ENCODE peak calls at places on chromosomes 16 and 17, in ten cellular contexts. I is non-pigmented ciliary epithelial cell; X is HFFc6; M is RCC 7860; A is HTR-8/SVneo; P is dorsolateral prefrontal cortex; U is activated T-helper 1 cell treated with anti-CD3 and anti-CD28 coated beads, Interleukin-12 subunit alpha, Interleukin-12 subunit beta, Interleukin-2, Interleukin-4 antibody, amounts not matched to agents 30 ng/mL and 10 ng/mL and 1 ng/mL, durations not matched to agents 14 hours and 24 hours and 36 hours; V is mucosa of descending colon; Z is stimulated activated naive CD8-positive, alpha-beta T cell treated with anti-CD3 and anti-CD28 coated beads, Interleukin-15, amount 100 ng/mL, for 72 hours; B is NCI-H1417 treated with DMSO at 0.1 percent for 48 hours. D is an unnamed sample.

GRCh38 chr17:81200695-81201580 is 21.8 kb downstream of the CEP131 start:
- DNase-seq in I (peak), X (peak), M (peak), A (peak), P (no peak), U (no peak), V (no peak), Z (no peak), B (no peak), D (peak)

GRCh38 chr17:42227849-42228696 is 33.8 kb upstream of the GHDC start:
- DNase-seq in I (no peak), X (peak), M (no peak), A (no peak), P (no peak), U (no peak), V (no peak), Z (no peak), B (no peak), D (no peak)

GRCh38 chr17:44309472-44309871 is 1.1 kb downstream of the RUNDC3A start:
- DNase-seq in I (no peak), X (no peak), M (no peak), A (no peak), P (no peak), U (no peak), V (no peak), Z (no peak), B (no peak), D (no peak)

GRCh38 chr17:81553616-81554181 is 1.5 kb upstream of the FAAP100 start:
- DNase-seq in I (peak), X (peak), M (peak), A (peak), P (no peak), U (no peak), V (peak), Z (no peak), B (no peak), D (no peak)

GRCh38 chr16:8720080-8720966 is 45.9 kb downstream of the ABAT start:
- DNase-seq in I (no peak), X (no peak), M (no peak), A (no peak), P (no peak), U (no peak), V (no peak), Z (no peak), B (peak), D (peak)

GRCh38 chr17:33292184-33292980 is 713 bp downstream of the ASIC2 start:
- DNase-seq in I (no peak), X (no peak), M (no peak), A (peak), P (no peak), U (no peak), V (peak), Z (no peak), B (no peak), D (peak)

GRCh38 chr17:28507567-28508195 is 1.5 kb downstream of the FOXN1 start:
- DNase-seq in I (no peak), X (no peak), M (no peak), A (no peak), P (no peak), U (no peak), V (peak), Z (no peak), B (no peak), D (no peak)

GRCh38 chr16:52283018-52283417 is 263.9 kb downstream of the TOX3 start:
- DNase-seq in I (peak), X (no peak), M (no peak), A (no peak), P (no peak), U (no peak), V (no peak), Z (no peak), B (no peak), D (no peak)

GRCh38 chr17:79917902-79918484 is 78.8 kb upstream of the CBX4 start:
- DNase-seq in I (no peak), X (no peak), M (no peak), A (no peak), P (no peak), U (no peak), V (peak), Z (no peak), B (no peak), D (no peak)

GRCh38 chr17:39014044-39014794 is 47.0 kb upstream of the FBXO47 start:
- DNase-seq in I (no peak), X (peak), M (peak), A (no peak), P (no peak), U (no peak), V (no peak), Z (no peak), B (no peak), D (no peak)

GRCh38 chr16:78407191-78407590 is 307.7 kb downstream of the WWOX start:
- DNase-seq in I (peak), X (no peak), M (no peak), A (no peak), P (no peak), U (no peak), V (no peak), Z (no peak), B (no peak), D (no peak)

GRCh38 chr17:82315703-82316358 is 1.6 kb downstream of the CD7 start:
- DNase-seq in I (no peak), X (no peak), M (no peak), A (no peak), P (no peak), U (peak), V (no peak), Z (no peak), B (no peak), D (no peak)

GRCh38 chr16:75287708-75288107 is 36.3 kb upstream of the BCAR1 start:
- DNase-seq in I (no peak), X (no peak), M (no peak), A (no peak), P (no peak), U (no peak), V (peak), Z (no peak), B (no peak), D (no peak)

GRCh38 chr17:81577278-81578000 is 25.3 kb upstream of the FAAP100 start:
- DNase-seq in I (no peak), X (no peak), M (no peak), A (no peak), P (no peak), U (no peak), V (no peak), Z (no peak), B (no peak), D (peak)

GRCh38 chr17:42617956-42618431 is 8.5 kb downstream of the TUBG1 start:
- DNase-seq in I (no peak), X (no peak), M (no peak), A (no peak), P (no peak), U (no peak), V (no peak), Z (no peak), B (no peak), D (no peak)

GRCh38 chr16:3186946-3187690 is 886 bp upstream of the OR1F1 start:
- DNase-seq in I (no peak), X (no peak), M (no peak), A (no peak), P (no peak), U (no peak), V (no peak), Z (no peak), B (no peak), D (no peak)

GRCh38 chr16:720507-720989 is 398 bp upstream of the ANTKMT start:
- DNase-seq in I (no peak), X (peak), M (peak), A (peak), P (no peak), U (no peak), V (peak), Z (peak), B (no peak), D (peak)

GRCh38 chr16:53052519-53053501 is at the start of gene CHD9NB:
- DNase-seq in I (peak), X (peak), M (peak), A (peak), P (no peak), U (no peak), V (peak), Z (peak), B (no peak), D (no peak)

GRCh38 chr17:82269882-82270500 is 3.5 kb downstream of the CSNK1D start:
- DNase-seq in I (no peak), X (no peak), M (no peak), A (no peak), P (no peak), U (no peak), V (no peak), Z (no peak), B (no peak), D (no peak)

GRCh38 chr16:81544691-81545365 is 100.2 kb downstream of the CMIP start:
- DNase-seq in I (no peak), X (no peak), M (no peak), A (no peak), P (no peak), U (no peak), V (no peak), Z (no peak), B (no peak), D (no peak)

GRCh38 chr17:76000016-76000754 is 470 bp upstream of the CDK3 start:
- DNase-seq in I (no peak), X (no peak), M (peak), A (peak), P (no peak), U (peak), V (peak), Z (peak), B (no peak), D (peak)

GRCh38 chr17:15398291-15398690 is 56.9 kb upstream of the TEKT3 start:
- DNase-seq in I (no peak), X (peak), M (peak), A (peak), P (no peak), U (no peak), V (no peak), Z (no peak), B (no peak), D (no peak)

GRCh38 chr16:75566040-75566888 is at the start of gene GABARAPL2:
- DNase-seq in I (no peak), X (peak), M (peak), A (peak), P (peak), U (peak), V (peak), Z (peak), B (peak), D (peak)

GRCh38 chr16:67207857-67208524 is 9.1 kb downstream of the ELMO3 start:
- DNase-seq in I (no peak), X (peak), M (peak), A (peak), P (no peak), U (no peak), V (no peak), Z (no peak), B (no peak), D (no peak)

GRCh38 chr16:21663889-21664647 is at the start of gene OTOA:
- DNase-seq in I (no peak), X (no peak), M (no peak), A (no peak), P (no peak), U (no peak), V (no peak), Z (no peak), B (no peak), D (no peak)

D was measured in posterior cingulate gyrus.